ENCODE peak calls at places on chromosomes 3 and 15, in nine cellular contexts. G is fibroblast of pulmonary artery, Q is tibial nerve, Y is mucosa of descending colon, P is BJ, B is AG04449, J is AG04450, S is astrocyte of the cerebellum, I is A549. H is an unnamed sample.

GRCh38 chr3:53880396-53881345 is 1.3 kb downstream of the ACTR8 start:
- DNase-seq in G (peak), Q (no peak), Y (no peak), P (no peak), B (no peak), J (no peak), S (no peak), I (no peak), H (no peak)

GRCh38 chr3:129530331-129530761 is 1.9 kb downstream of the RHO start:
- DNase-seq in G (peak), Q (no peak), Y (no peak), P (no peak), B (peak), J (peak), S (peak), I (peak), H (peak)

GRCh38 chr3:102531686-102532085 is 96.9 kb downstream of the ZPLD1 start:
- DNase-seq in G (no peak), Q (no peak), Y (no peak), P (no peak), B (no peak), J (no peak), S (no peak), I (no peak), H (no peak)

GRCh38 chr15:78242128-78242527 is 7.8 kb upstream of the ACSBG1 start:
- DNase-seq in G (peak), Q (no peak), Y (peak), P (no peak), B (no peak), J (no peak), S (no peak), I (peak), H (no peak)

GRCh38 chr15:71677352-71677751 is 133.0 kb upstream of the NR2E3 start:
- DNase-seq in G (no peak), Q (no peak), Y (no peak), P (no peak), B (no peak), J (no peak), S (no peak), I (no peak), H (no peak)

GRCh38 chr15:32869814-32870213 is 152.0 kb downstream of the GREM1 start:
- DNase-seq in G (no peak), Q (no peak), Y (no peak), P (no peak), B (no peak), J (no peak), S (no peak), I (no peak), H (no peak)

GRCh38 chr3:129001817-129002572 is 891 bp downstream of the EFCC1 start:
- DNase-seq in G (no peak), Q (no peak), Y (no peak), P (no peak), B (no peak), J (no peak), S (no peak), I (peak), H (no peak)

GRCh38 chr3:19446687-19447086 is 298.4 kb downstream of the KCNH8 start:
- DNase-seq in G (no peak), Q (no peak), Y (no peak), P (no peak), B (no peak), J (no peak), S (no peak), I (no peak), H (no peak)

GRCh38 chr3:197504239-197505191 is 51.3 kb downstream of the BDH1 start:
- DNase-seq in G (no peak), Q (no peak), Y (no peak), P (no peak), B (no peak), J (no peak), S (no peak), I (no peak), H (no peak)

GRCh38 chr15:95486224-95486623 is 844.3 kb upstream of the NR2F2 start:
- DNase-seq in G (peak), Q (no peak), Y (no peak), P (no peak), B (no peak), J (no peak), S (no peak), I (no peak), H (no peak)

GRCh38 chr3:189883113-189883753 is 237.5 kb downstream of the P3H2 start:
- DNase-seq in G (no peak), Q (no peak), Y (no peak), P (no peak), B (no peak), J (no peak), S (no peak), I (no peak), H (no peak)

GRCh38 chr3:173744479-173744878 is 346.9 kb downstream of the NLGN1 start:
- DNase-seq in G (no peak), Q (no peak), Y (no peak), P (no peak), B (no peak), J (no peak), S (no peak), I (no peak), H (no peak)

GRCh38 chr3:119783255-119783654 is 1.4 kb downstream of the NR1I2 start:
- DNase-seq in G (no peak), Q (no peak), Y (no peak), P (no peak), B (no peak), J (no peak), S (no peak), I (no peak), H (no peak)

GRCh38 chr3:82030932-82031331 is 269.5 kb upstream of the GBE1 start:
- DNase-seq in G (no peak), Q (no peak), Y (no peak), P (no peak), B (no peak), J (no peak), S (no peak), I (no peak), H (peak)

GRCh38 chr3:72288955-72289707 is 504.2 kb upstream of the PROK2 start:
- DNase-seq in G (peak), Q (no peak), Y (no peak), P (no peak), B (peak), J (peak), S (peak), I (no peak), H (peak)

GRCh38 chr3:124519844-124520243 is 210.4 kb upstream of the UMPS start:
- DNase-seq in G (no peak), Q (no peak), Y (no peak), P (no peak), B (no peak), J (no peak), S (no peak), I (no peak), H (no peak)

GRCh38 chr3:133574260-133574881 is 885 bp downstream of the CDV3 start:
- DNase-seq in G (peak), Q (peak), Y (peak), P (no peak), B (no peak), J (no peak), S (no peak), I (peak), H (peak)

GRCh38 chr3:31249555-31249954 is 283.2 kb upstream of the STT3B start:
- DNase-seq in G (no peak), Q (no peak), Y (no peak), P (no peak), B (no peak), J (no peak), S (no peak), I (no peak), H (no peak)

GRCh38 chr3:58532794-58533220 is 4.2 kb downstream of the ACOX2 start:
- DNase-seq in G (peak), Q (peak), Y (peak), P (no peak), B (no peak), J (peak), S (no peak), I (peak), H (no peak)

GRCh38 chr3:77825045-77825827 is 785.3 kb downstream of the ROBO2 start:
- DNase-seq in G (peak), Q (no peak), Y (peak), P (peak), B (peak), J (peak), S (peak), I (peak), H (peak)

GRCh38 chr3:115436767-115437301 is 186.5 kb upstream of the GAP43 start:
- DNase-seq in G (peak), Q (no peak), Y (no peak), P (peak), B (peak), J (peak), S (peak), I (peak), H (peak)

GRCh38 chr3:196496183-196496582 is 7.4 kb downstream of the RNF168 start:
- DNase-seq in G (no peak), Q (no peak), Y (no peak), P (no peak), B (no peak), J (no peak), S (no peak), I (no peak), H (no peak)

GRCh38 chr15:100763764-100764750 is 115.6 kb upstream of the ALDH1A3 start:
- DNase-seq in G (peak), Q (no peak), Y (no peak), P (no peak), B (no peak), J (no peak), S (no peak), I (no peak), H (peak)

GRCh38 chr3:109920749-109921148 is 583.4 kb upstream of the DPPA4 start:
- DNase-seq in G (no peak), Q (no peak), Y (no peak), P (no peak), B (no peak), J (no peak), S (no peak), I (no peak), H (no peak)

GRCh38 chr15:64180235-64180824 is 17.5 kb upstream of the PPIB start:
- DNase-seq in G (no peak), Q (no peak), Y (no peak), P (no peak), B (no peak), J (no peak), S (no peak), I (no peak), H (no peak)

GRCh38 chr15:74133071-74133702 is 2.8 kb downstream of the ISLR2 start:
- DNase-seq in G (no peak), Q (no peak), Y (no peak), P (no peak), B (no peak), J (no peak), S (no peak), I (no peak), H (no peak)

GRCh38 chr15:70095387-70096214 is 2.1 kb downstream of the TLE3 start:
- DNase-seq in G (no peak), Q (no peak), Y (peak), P (no peak), B (no peak), J (no peak), S (no peak), I (no peak), H (no peak)

GRCh38 chr3:119015942-119016341 is 18.7 kb downstream of the IGSF11 start:
- DNase-seq in G (no peak), Q (no peak), Y (no peak), P (no peak), B (no peak), J (no peak), S (no peak), I (no peak), H (no peak)

GRCh38 chr3:62875103-62876002 is at the start of gene CADPS:
- DNase-seq in G (no peak), Q (no peak), Y (peak), P (no peak), B (no peak), J (no peak), S (no peak), I (no peak), H (no peak)

GRCh38 chr3:136675150-136675858 is 76.9 kb downstream of the STAG1 start:
- DNase-seq in G (no peak), Q (no peak), Y (no peak), P (no peak), B (no peak), J (no peak), S (no peak), I (no peak), H (no peak)

GRCh38 chr15:78067328-78068241 is 9.9 kb downstream of the TBC1D2B start:
- DNase-seq in G (no peak), Q (no peak), Y (no peak), P (no peak), B (no peak), J (no peak), S (peak), I (no peak), H (no peak)

GRCh38 chr3:117130222-117130621 is 420.6 kb downstream of the TUSC7 start:
- DNase-seq in G (no peak), Q (no peak), Y (no peak), P (no peak), B (no peak), J (no peak), S (no peak), I (no peak), H (no peak)

GRCh38 chr15:63860161-63860954 is 26.6 kb upstream of the HERC1 start:
- DNase-seq in G (no peak), Q (no peak), Y (no peak), P (no peak), B (no peak), J (no peak), S (no peak), I (no peak), H (no peak)

GRCh38 chr15:31214864-31215489 is 111.7 kb upstream of the KLF13 start:
- DNase-seq in G (peak), Q (peak), Y (peak), P (no peak), B (no peak), J (no peak), S (no peak), I (peak), H (no peak)

GRCh38 chr3:117131259-117131658 is 421.7 kb downstream of the TUSC7 start:
- DNase-seq in G (no peak), Q (no peak), Y (peak), P (no peak), B (no peak), J (no peak), S (no peak), I (no peak), H (no peak)

GRCh38 chr3:10310578-10310977 is 10.3 kb downstream of the SEC13 start:
- DNase-seq in G (peak), Q (no peak), Y (no peak), P (no peak), B (peak), J (peak), S (no peak), I (no peak), H (no peak)

GRCh38 chr3:62922326-62922725 is 47.1 kb upstream of the CADPS start:
- DNase-seq in G (no peak), Q (no peak), Y (no peak), P (no peak), B (no peak), J (no peak), S (no peak), I (no peak), H (peak)

GRCh38 chr15:57893075-57893474 is 172.4 kb downstream of the ALDH1A2 start:
- DNase-seq in G (no peak), Q (no peak), Y (no peak), P (no peak), B (no peak), J (no peak), S (no peak), I (no peak), H (no peak)

GRCh38 chr15:57892181-57892580 is 173.3 kb downstream of the ALDH1A2 start:
- DNase-seq in G (peak), Q (no peak), Y (no peak), P (no peak), B (no peak), J (no peak), S (no peak), I (no peak), H (no peak)

GRCh38 chr15:57890351-57890750 is 175.2 kb downstream of the ALDH1A2 start:
- DNase-seq in G (no peak), Q (no peak), Y (no peak), P (no peak), B (no peak), J (no peak), S (no peak), I (no peak), H (no peak)

GRCh38 chr15:57887825-57888224 is 177.7 kb downstream of the ALDH1A2 start:
- DNase-seq in G (no peak), Q (no peak), Y (no peak), P (no peak), B (no peak), J (no peak), S (no peak), I (no peak), H (no peak)

DNA sequence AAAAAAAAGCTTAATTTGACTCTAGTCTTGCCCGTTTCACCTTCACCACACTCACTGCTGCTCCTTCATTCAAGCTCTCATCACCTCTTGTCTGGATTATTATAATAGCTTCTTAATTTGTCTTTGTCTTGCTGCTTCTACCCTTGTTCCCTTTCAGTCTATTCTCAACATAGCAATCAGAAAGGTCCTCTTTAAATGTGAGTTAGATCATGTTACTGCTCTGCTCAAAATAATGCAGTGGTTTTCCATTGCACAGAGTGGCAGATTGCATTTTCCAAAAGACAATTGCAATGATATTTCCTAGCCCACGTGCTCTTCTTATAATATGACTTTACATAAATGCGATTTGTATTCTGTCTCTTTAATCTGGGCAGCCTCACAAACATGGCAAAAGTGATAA is 174.6 kb downstream of the ALDH1A2 start:
- DNase-seq in G (no peak), Q (no peak), Y (no peak), P (no peak), B (no peak), J (no peak), S (no peak), I (no peak), H (no peak)
- H3K4me3 ChIP-seq in G (no peak), Q (no peak), Y (no peak), P (no peak), B (no peak), J (no peak), S (no peak), I (no peak), H (no peak)

GRCh38 chr15:83365370-83365938 is 81.0 kb upstream of the BNC1 start:
- DNase-seq in G (peak), Q (no peak), Y (no peak), P (peak), B (peak), J (no peak), S (no peak), I (peak), H (peak)
- H3K4me3 ChIP-seq in G (peak), Q (peak), Y (no peak), P (peak), B (peak), J (peak), S (peak), I (peak), H (peak)

DNA sequence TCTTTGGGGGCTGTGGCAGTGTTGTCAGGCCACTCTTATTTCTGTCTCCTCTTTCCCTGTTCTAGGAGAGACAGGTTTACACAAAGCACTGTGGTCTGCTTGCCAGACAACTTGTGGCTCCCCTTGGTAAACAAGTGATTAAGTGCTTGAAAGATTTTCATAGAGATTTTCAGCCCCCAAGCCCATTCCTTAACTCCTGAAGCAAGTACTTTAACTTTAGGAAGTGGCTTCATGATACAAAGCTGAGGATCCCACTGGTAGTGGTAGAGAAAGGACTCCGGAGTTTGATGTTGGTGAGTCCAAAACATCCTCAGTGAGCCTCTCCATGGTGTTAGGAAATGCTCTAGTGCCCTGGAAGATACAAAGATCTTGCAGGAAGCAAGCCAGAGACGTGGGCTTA is 12.0 kb downstream of the ZBTB38 start:
- DNase-seq in G (no peak), Q (no peak), Y (no peak), P (no peak), B (no peak), J (no peak), S (no peak), I (no peak), H (no peak)
- H3K4me3 ChIP-seq in G (no peak), Q (no peak), Y (no peak), P (no peak), B (no peak), J (no peak), S (no peak), I (no peak), H (no peak)

GRCh38 chr3:148319960-148320359 is 377.7 kb upstream of the AGTR1 start:
- DNase-seq in G (no peak), Q (no peak), Y (no peak), P (no peak), B (no peak), J (no peak), S (no peak), I (no peak), H (no peak)
- H3K4me3 ChIP-seq in G (no peak), Q (no peak), Y (no peak), P (no peak), B (no peak), J (no peak), S (no peak), I (no peak), H (no peak)

GRCh38 chr15:39814487-39814886 is 31.8 kb upstream of the FSIP1 start:
- DNase-seq in G (no peak), Q (no peak), Y (no peak), P (no peak), B (no peak), J (no peak), S (no peak), I (no peak), H (no peak)
- H3K4me3 ChIP-seq in G (no peak), Q (no peak), Y (no peak), P (no peak), B (no peak), J (no peak), S (no peak), I (no peak), H (no peak)

DNA sequence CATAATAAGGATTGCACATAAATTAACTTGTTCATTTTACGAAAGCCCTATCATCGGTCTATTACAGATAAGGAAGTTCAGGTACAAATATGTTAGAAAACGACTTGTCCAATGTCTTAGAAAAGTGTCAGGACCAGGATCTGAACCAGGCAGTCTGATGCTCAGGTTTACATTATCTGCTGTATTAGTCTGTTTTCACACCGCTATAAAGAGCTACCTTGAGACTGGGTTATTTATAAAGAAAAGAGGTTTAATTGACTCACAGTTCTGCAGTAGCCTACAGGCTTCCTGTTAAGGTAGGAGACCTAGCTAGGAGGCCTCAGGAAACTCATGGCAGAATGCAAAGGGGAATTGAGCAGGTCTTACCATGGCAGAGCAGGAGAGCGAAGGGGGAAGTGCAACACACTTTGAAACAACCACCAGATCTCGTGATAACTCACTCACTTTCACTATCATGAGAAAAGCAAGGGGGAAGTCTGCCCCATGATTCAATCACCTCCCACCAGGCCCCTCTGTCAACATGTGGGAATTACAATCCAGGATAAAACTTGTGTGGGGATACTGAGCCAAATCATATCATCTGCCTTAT is 45.8 kb upstream of the GOLIM4 start:
- DNase-seq in G (no peak), Q (no peak), Y (no peak), P (no peak), B (no peak), J (no peak), S (no peak), I (no peak), H (no peak)
- H3K4me3 ChIP-seq in G (no peak), Q (no peak), Y (no peak), P (no peak), B (no peak), J (no peak), S (no peak), I (no peak), H (no peak)

DNA sequence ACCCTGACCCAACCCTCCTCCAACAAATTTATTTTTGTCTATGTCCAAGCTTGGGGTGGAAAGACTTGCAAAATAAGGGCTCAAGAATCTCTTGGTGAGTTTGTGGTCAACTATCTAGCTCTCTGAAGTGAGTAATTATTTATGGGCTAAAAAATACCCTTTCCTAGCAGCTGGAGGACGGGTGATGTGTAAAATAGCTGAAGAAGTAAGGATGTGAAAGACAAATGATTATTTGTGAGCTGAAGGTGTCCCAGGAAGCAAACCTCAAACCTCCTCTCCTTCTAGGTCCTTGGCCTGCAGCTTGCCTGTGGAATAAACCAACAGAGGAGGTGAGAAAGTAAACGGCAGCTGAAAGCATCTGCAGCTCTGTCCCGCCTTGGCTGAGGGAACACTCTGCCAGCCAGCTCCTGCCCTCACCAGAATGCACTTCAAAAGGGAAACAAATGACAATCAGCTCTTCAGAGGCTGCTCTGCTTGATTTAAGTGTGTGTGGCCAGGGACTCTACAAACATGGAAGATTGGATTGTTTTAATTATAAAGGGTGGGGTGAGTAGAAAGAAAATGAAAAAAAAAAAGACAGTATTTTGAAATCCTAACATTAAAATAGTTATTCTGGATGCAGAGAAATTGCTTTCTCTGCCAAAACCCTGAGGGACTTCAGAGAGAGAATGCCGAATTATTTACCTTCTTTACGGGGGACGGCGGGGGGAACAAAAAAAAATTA is 60.3 kb downstream of the TM4SF4 start:
- DNase-seq in G (peak), Q (no peak), Y (no peak), P (no peak), B (no peak), J (no peak), S (no peak), I (peak), H (peak)
- H3K4me3 ChIP-seq in G (no peak), Q (no peak), Y (no peak), P (peak), B (no peak), J (no peak), S (no peak), I (peak), H (no peak)

H was measured in skeletal muscle cell.